ENCODE peak calls at places on chromosomes 6 and 20, in nine cellular contexts. I, U, J, A, Z, B, S, W and C are unnamed samples.

GRCh38 chr20:31543966-31544598 is 29.8 kb downstream of the HM13 start:
- DNase-seq in I (no peak), U (no peak), J (no peak), A (no peak), Z (peak), B (no peak), S (no peak), W (no peak), C (peak)

GRCh38 chr6:87618531-87618930 is 28.6 kb downstream of the ORC3 start:
- DNase-seq in I (no peak), U (no peak), J (no peak), A (no peak), Z (no peak), B (no peak), S (no peak), W (no peak), C (peak)

GRCh38 chr6:168415993-168416530 is 24.9 kb upstream of the SMOC2 start:
- DNase-seq in I (no peak), U (no peak), J (no peak), A (no peak), Z (no peak), B (no peak), S (no peak), W (no peak), C (no peak)

GRCh38 chr6:126118058-126118759 is 131.9 kb downstream of the TRMT11 start:
- DNase-seq in I (no peak), U (no peak), J (no peak), A (no peak), Z (no peak), B (no peak), S (no peak), W (no peak), C (no peak)

GRCh38 chr20:59123011-59123676 is 40.5 kb upstream of the ZNF831 start:
- DNase-seq in I (no peak), U (no peak), J (no peak), A (peak), Z (no peak), B (peak), S (peak), W (no peak), C (no peak)

GRCh38 chr6:137043710-137044365 is 927 bp downstream of the IL20RA start:
- DNase-seq in I (no peak), U (no peak), J (peak), A (no peak), Z (no peak), B (peak), S (no peak), W (peak), C (no peak)

GRCh38 chr6:117491916-117492315 is 9.4 kb downstream of the DCBLD1 start:
- DNase-seq in I (no peak), U (no peak), J (no peak), A (no peak), Z (no peak), B (no peak), S (no peak), W (no peak), C (no peak)

GRCh38 chr6:37840940-37841300 is 21.4 kb downstream of the ZFAND3 start:
- DNase-seq in I (no peak), U (no peak), J (no peak), A (no peak), Z (no peak), B (no peak), S (no peak), W (no peak), C (no peak)

GRCh38 chr6:29461021-29461814 is 4.3 kb downstream of the OR2H1 start:
- DNase-seq in I (no peak), U (no peak), J (no peak), A (no peak), Z (no peak), B (no peak), S (no peak), W (no peak), C (no peak)

GRCh38 chr6:163620670-163621330 is 206.3 kb downstream of the QKI start:
- DNase-seq in I (no peak), U (no peak), J (no peak), A (no peak), Z (no peak), B (no peak), S (no peak), W (no peak), C (peak)

GRCh38 chr6:134211297-134211696 is 106.6 kb downstream of the SGK1 start:
- DNase-seq in I (peak), U (no peak), J (no peak), A (no peak), Z (no peak), B (no peak), S (no peak), W (no peak), C (no peak)

GRCh38 chr20:52447232-52447566 is 255.6 kb upstream of the ZFP64 start:
- DNase-seq in I (no peak), U (no peak), J (no peak), A (no peak), Z (no peak), B (no peak), S (no peak), W (no peak), C (no peak)

GRCh38 chr20:50541606-50542041 is 31.4 kb downstream of the PTPN1 start:
- DNase-seq in I (no peak), U (peak), J (no peak), A (no peak), Z (no peak), B (no peak), S (no peak), W (no peak), C (peak)

GRCh38 chr6:32655311-32655710 is 11.1 kb downstream of the HLA-DQB1 start:
- DNase-seq in I (no peak), U (no peak), J (no peak), A (no peak), Z (no peak), B (no peak), S (no peak), W (no peak), C (no peak)

GRCh38 chr6:4271761-4272505 is 136.6 kb upstream of the ECI2 start:
- DNase-seq in I (no peak), U (no peak), J (no peak), A (no peak), Z (no peak), B (no peak), S (no peak), W (no peak), C (no peak)

GRCh38 chr20:51528263-51529026 is 14.1 kb downstream of the NFATC2 start:
- DNase-seq in I (no peak), U (no peak), J (no peak), A (peak), Z (no peak), B (no peak), S (peak), W (no peak), C (no peak)

GRCh38 chr20:24831232-24831631 is 117.8 kb upstream of the CST7 start:
- DNase-seq in I (no peak), U (no peak), J (no peak), A (no peak), Z (no peak), B (no peak), S (no peak), W (no peak), C (no peak)

GRCh38 chr6:72865467-72865866 is 243.6 kb downstream of the KCNQ5 start:
- DNase-seq in I (no peak), U (no peak), J (no peak), A (no peak), Z (no peak), B (no peak), S (no peak), W (no peak), C (no peak)

GRCh38 chr20:61257596-61257995 is 5.5 kb downstream of the CDH4 start:
- DNase-seq in I (no peak), U (no peak), J (no peak), A (no peak), Z (no peak), B (no peak), S (no peak), W (no peak), C (no peak)

GRCh38 chr6:107267634-107268033 is 152.3 kb upstream of the BEND3 start:
- DNase-seq in I (no peak), U (no peak), J (no peak), A (no peak), Z (no peak), B (no peak), S (no peak), W (no peak), C (no peak)